ENCODE peak calls at places on chromosomes 13 and 19, in seven cellular contexts. One of them, this sample, is unnamed.

GRCh38 chr19:13044160-13044853 is 49.0 kb downstream of the NFIX start:
- DNase-seq in amygdala: no peak
- DNase-seq in AG09309: no peak
- DNase-seq in left ventricle myocardium superior: no peak
- DNase-seq in ureter: no peak
- DNase-seq in Calu3: no peak
- DNase-seq in thyroid gland: no peak
- DNase-seq in this sample: no peak

GRCh38 chr13:64239372-64239771 is 2823.7 kb upstream of the PCDH20 start:
- DNase-seq in amygdala: no peak
- DNase-seq in AG09309: peak
- DNase-seq in left ventricle myocardium superior: no peak
- DNase-seq in ureter: no peak
- DNase-seq in Calu3: no peak
- DNase-seq in thyroid gland: no peak
- DNase-seq in this sample: no peak

GRCh38 chr13:40508112-40508511 is 158.3 kb downstream of the FOXO1 start:
- DNase-seq in amygdala: no peak
- DNase-seq in AG09309: peak
- DNase-seq in left ventricle myocardium superior: no peak
- DNase-seq in ureter: no peak
- DNase-seq in Calu3: no peak
- DNase-seq in thyroid gland: no peak
- DNase-seq in this sample: no peak

GRCh38 chr19:46994141-46994686 is 25.4 kb upstream of the NPAS1 start:
- DNase-seq in amygdala: no peak
- DNase-seq in AG09309: no peak
- DNase-seq in left ventricle myocardium superior: peak
- DNase-seq in ureter: no peak
- DNase-seq in Calu3: no peak
- DNase-seq in thyroid gland: no peak
- DNase-seq in this sample: no peak

GRCh38 chr19:37654525-37654832 is 786 bp downstream of the ZFP30 start:
- DNase-seq in amygdala: peak
- DNase-seq in AG09309: no peak
- DNase-seq in left ventricle myocardium superior: no peak
- DNase-seq in ureter: no peak
- DNase-seq in Calu3: no peak
- DNase-seq in thyroid gland: no peak
- DNase-seq in this sample: no peak

GRCh38 chr19:2494447-2495129 is 18.7 kb downstream of the GADD45B start:
- DNase-seq in amygdala: peak
- DNase-seq in AG09309: no peak
- DNase-seq in left ventricle myocardium superior: peak
- DNase-seq in ureter: peak
- DNase-seq in Calu3: peak
- DNase-seq in thyroid gland: peak
- DNase-seq in this sample: peak

GRCh38 chr13:108214511-108215383 is 589 bp downstream of the LIG4 start:
- DNase-seq in amygdala: peak
- DNase-seq in AG09309: no peak
- DNase-seq in left ventricle myocardium superior: peak
- DNase-seq in ureter: no peak
- DNase-seq in Calu3: no peak
- DNase-seq in thyroid gland: peak
- DNase-seq in this sample: no peak

GRCh38 chr19:28051047-28051446 is 1161.9 kb downstream of the UQCRFS1 start:
- DNase-seq in amygdala: no peak
- DNase-seq in AG09309: no peak
- DNase-seq in left ventricle myocardium superior: no peak
- DNase-seq in ureter: no peak
- DNase-seq in Calu3: no peak
- DNase-seq in thyroid gland: no peak
- DNase-seq in this sample: no peak

GRCh38 chr13:110027470-110028240 is 241.3 kb upstream of the IRS2 start:
- DNase-seq in amygdala: no peak
- DNase-seq in AG09309: no peak
- DNase-seq in left ventricle myocardium superior: no peak
- DNase-seq in ureter: no peak
- DNase-seq in Calu3: no peak
- DNase-seq in thyroid gland: no peak
- DNase-seq in this sample: no peak

GRCh38 chr13:38980628-38981078 is 10.0 kb downstream of the STOML3 start:
- DNase-seq in amygdala: no peak
- DNase-seq in AG09309: no peak
- DNase-seq in left ventricle myocardium superior: no peak
- DNase-seq in ureter: no peak
- DNase-seq in Calu3: peak
- DNase-seq in thyroid gland: no peak
- DNase-seq in this sample: no peak

GRCh38 chr19:35318679-35319448 is 10.1 kb upstream of the CD22 start:
- DNase-seq in amygdala: peak
- DNase-seq in AG09309: peak
- DNase-seq in left ventricle myocardium superior: peak
- DNase-seq in ureter: peak
- DNase-seq in Calu3: peak
- DNase-seq in thyroid gland: peak
- DNase-seq in this sample: peak

GRCh38 chr13:87128006-87128405 is 543.2 kb upstream of the SLITRK5 start:
- DNase-seq in amygdala: peak
- DNase-seq in AG09309: no peak
- DNase-seq in left ventricle myocardium superior: no peak
- DNase-seq in ureter: no peak
- DNase-seq in Calu3: no peak
- DNase-seq in thyroid gland: no peak
- DNase-seq in this sample: no peak

GRCh38 chr19:43290568-43291359 is 21.4 kb upstream of the PSG9 start:
- DNase-seq in amygdala: no peak
- DNase-seq in AG09309: no peak
- DNase-seq in left ventricle myocardium superior: no peak
- DNase-seq in ureter: no peak
- DNase-seq in Calu3: peak
- DNase-seq in thyroid gland: no peak
- DNase-seq in this sample: no peak

GRCh38 chr13:78185700-78186099 is 267.1 kb upstream of the EDNRB start:
- DNase-seq in amygdala: no peak
- DNase-seq in AG09309: no peak
- DNase-seq in left ventricle myocardium superior: no peak
- DNase-seq in ureter: no peak
- DNase-seq in Calu3: no peak
- DNase-seq in thyroid gland: no peak
- DNase-seq in this sample: no peak

GRCh38 chr19:33616857-33617256 is 4.9 kb upstream of the CHST8 start:
- DNase-seq in amygdala: no peak
- DNase-seq in AG09309: no peak
- DNase-seq in left ventricle myocardium superior: no peak
- DNase-seq in ureter: no peak
- DNase-seq in Calu3: no peak
- DNase-seq in thyroid gland: no peak
- DNase-seq in this sample: no peak

GRCh38 chr13:62931901-62932883 is 1516.5 kb upstream of the PCDH20 start:
- DNase-seq in amygdala: no peak
- DNase-seq in AG09309: no peak
- DNase-seq in left ventricle myocardium superior: no peak
- DNase-seq in ureter: no peak
- DNase-seq in Calu3: no peak
- DNase-seq in thyroid gland: no peak
- DNase-seq in this sample: no peak

GRCh38 chr19:13918726-13919411 is 12.9 kb downstream of the CC2D1A start:
- DNase-seq in amygdala: no peak
- DNase-seq in AG09309: no peak
- DNase-seq in left ventricle myocardium superior: no peak
- DNase-seq in ureter: no peak
- DNase-seq in Calu3: no peak
- DNase-seq in thyroid gland: no peak
- DNase-seq in this sample: no peak

GRCh38 chr19:13621413-13621812 is 115.1 kb upstream of the CACNA1A start:
- DNase-seq in amygdala: no peak
- DNase-seq in AG09309: peak
- DNase-seq in left ventricle myocardium superior: no peak
- DNase-seq in ureter: no peak
- DNase-seq in Calu3: peak
- DNase-seq in thyroid gland: no peak
- DNase-seq in this sample: no peak

GRCh38 chr19:15180451-15181390 is 20.1 kb downstream of the NOTCH3 start:
- DNase-seq in amygdala: no peak
- DNase-seq in AG09309: no peak
- DNase-seq in left ventricle myocardium superior: peak
- DNase-seq in ureter: no peak
- DNase-seq in Calu3: no peak
- DNase-seq in thyroid gland: peak
- DNase-seq in this sample: peak

GRCh38 chr13:27704681-27705080 is 83.0 kb downstream of the POLR1D start:
- DNase-seq in amygdala: no peak
- DNase-seq in AG09309: no peak
- DNase-seq in left ventricle myocardium superior: no peak
- DNase-seq in ureter: no peak
- DNase-seq in Calu3: no peak
- DNase-seq in thyroid gland: no peak
- DNase-seq in this sample: no peak

GRCh38 chr13:23865065-23865464 is 24.1 kb downstream of the MIPEP start:
- DNase-seq in amygdala: no peak
- DNase-seq in AG09309: no peak
- DNase-seq in left ventricle myocardium superior: no peak
- DNase-seq in ureter: no peak
- DNase-seq in Calu3: no peak
- DNase-seq in thyroid gland: no peak
- DNase-seq in this sample: no peak

This sample was measured in stomach.